ENCODE peak calls at places on chromosomes 4 and X, in four cellular contexts. One of them, this sample, is unnamed.

GRCh38 chr4:182212211-182212761 is 30.9 kb upstream of the TENM3 start:
- DNase-seq in prostate gland: no peak
- DNase-seq in HCT116: no peak
- DNase-seq in uterus: no peak
- DNase-seq in this sample: no peak

GRCh38 chr4:31620476-31620875 is 900.3 kb downstream of the PCDH7 start:
- DNase-seq in prostate gland: no peak
- DNase-seq in HCT116: no peak
- DNase-seq in uterus: no peak
- DNase-seq in this sample: no peak

GRCh38 chrX:74242484-74243138 is 61.4 kb upstream of the ZCCHC13 start:
- DNase-seq in prostate gland: peak
- DNase-seq in HCT116: no peak
- DNase-seq in uterus: no peak
- DNase-seq in this sample: no peak

GRCh38 chr4:141133146-141134006 is at the start of gene RNF150:
- DNase-seq in uterus: peak
- DNase-seq in HCT116: no peak
- DNase-seq in prostate gland: peak
- DNase-seq in this sample: peak

GRCh38 chr4:37473807-37474206 is 212.4 kb downstream of the RELL1 start:
- DNase-seq in uterus: no peak
- DNase-seq in prostate gland: no peak
- DNase-seq in HCT116: no peak
- DNase-seq in this sample: no peak

GRCh38 chrX:5113128-5113527 is 1115.5 kb downstream of the NLGN4X start:
- DNase-seq in uterus: no peak
- DNase-seq in prostate gland: no peak
- DNase-seq in HCT116: no peak
- DNase-seq in this sample: no peak

GRCh38 chr4:89674876-89675459 is 162.0 kb downstream of the SNCA start:
- DNase-seq in prostate gland: no peak
- DNase-seq in uterus: no peak
- DNase-seq in HCT116: no peak
- DNase-seq in this sample: no peak

GRCh38 chr4:140372607-140373327 is 679 bp upstream of the SCOC start:
- DNase-seq in uterus: no peak
- DNase-seq in HCT116: peak
- DNase-seq in prostate gland: peak
- DNase-seq in this sample: no peak

GRCh38 chr4:118865091-118865708 is 23.5 kb upstream of the SYNPO2 start:
- DNase-seq in prostate gland: peak
- DNase-seq in HCT116: peak
- DNase-seq in uterus: no peak
- DNase-seq in this sample: peak

GRCh38 chr4:121726642-121727268 is 30.0 kb upstream of the ANXA5 start:
- DNase-seq in uterus: no peak
- DNase-seq in prostate gland: peak
- DNase-seq in HCT116: peak
- DNase-seq in this sample: no peak

GRCh38 chr4:158229768-158230167 is 19.5 kb downstream of the TMEM144 start:
- DNase-seq in HCT116: no peak
- DNase-seq in uterus: no peak
- DNase-seq in prostate gland: no peak
- DNase-seq in this sample: no peak

GRCh38 chrX:75784689-75785491 is at the start of gene MAGEE2:
- DNase-seq in uterus: peak
- DNase-seq in HCT116: no peak
- DNase-seq in prostate gland: no peak
- DNase-seq in this sample: no peak

GRCh38 chr4:60013458-60013857 is 1186.7 kb upstream of the ADGRL3 start:
- DNase-seq in uterus: no peak
- DNase-seq in HCT116: no peak
- DNase-seq in prostate gland: no peak
- DNase-seq in this sample: no peak

GRCh38 chrX:109535578-109535977 is 1.1 kb upstream of the NXT2 start:
- DNase-seq in uterus: no peak
- DNase-seq in HCT116: no peak
- DNase-seq in prostate gland: no peak
- DNase-seq in this sample: no peak

GRCh38 chr4:147017081-147017480 is 71.4 kb upstream of the TTC29 start:
- DNase-seq in uterus: no peak
- DNase-seq in HCT116: no peak
- DNase-seq in prostate gland: no peak
- DNase-seq in this sample: no peak

GRCh38 chrX:129193357-129193756 is 329.9 kb downstream of the SMARCA1 start:
- DNase-seq in prostate gland: no peak
- DNase-seq in uterus: no peak
- DNase-seq in HCT116: no peak
- DNase-seq in this sample: no peak

GRCh38 chrX:51891821-51892551 is 1.4 kb upstream of the MAGED1 start:
- DNase-seq in uterus: peak
- DNase-seq in HCT116: no peak
- DNase-seq in prostate gland: no peak
- DNase-seq in this sample: no peak

GRCh38 chrX:2552621-2553297 is 52.0 kb upstream of the DHRSX start:
- DNase-seq in HCT116: no peak
- DNase-seq in prostate gland: no peak
- DNase-seq in uterus: no peak
- DNase-seq in this sample: no peak

GRCh38 chrX:69546417-69546816 is 42.3 kb downstream of the NALF2 start:
- DNase-seq in uterus: no peak
- DNase-seq in prostate gland: no peak
- DNase-seq in HCT116: no peak
- DNase-seq in this sample: no peak

GRCh38 chr4:16205298-16206164 is 20.7 kb downstream of the TAPT1 start:
- DNase-seq in uterus: no peak
- DNase-seq in HCT116: no peak
- DNase-seq in prostate gland: no peak
- DNase-seq in this sample: no peak

GRCh38 chr4:98284640-98285046 is 23.5 kb downstream of the RAP1GDS1 start:
- DNase-seq in uterus: no peak
- DNase-seq in prostate gland: no peak
- DNase-seq in HCT116: peak
- DNase-seq in this sample: no peak

GRCh38 chr4:168218663-168219062 is 99.9 kb downstream of the DDX60 start:
- DNase-seq in uterus: no peak
- DNase-seq in prostate gland: no peak
- DNase-seq in HCT116: no peak
- DNase-seq in this sample: no peak

GRCh38 chrX:13283512-13283911 is 36.3 kb downstream of the ATXN3L start:
- DNase-seq in prostate gland: no peak
- DNase-seq in uterus: no peak
- DNase-seq in HCT116: no peak
- DNase-seq in this sample: no peak

GRCh38 chr4:177005801-177006230 is 213.1 kb upstream of the VEGFC start:
- DNase-seq in uterus: no peak
- DNase-seq in prostate gland: no peak
- DNase-seq in HCT116: no peak
- DNase-seq in this sample: no peak

GRCh38 chrX:56727531-56727930 is 1.5 kb upstream of the NBDY start:
- DNase-seq in prostate gland: no peak
- DNase-seq in uterus: no peak
- DNase-seq in HCT116: no peak
- DNase-seq in this sample: no peak

GRCh38 chrX:56728752-56729151 is 291 bp upstream of the NBDY start:
- DNase-seq in uterus: no peak
- DNase-seq in prostate gland: peak
- DNase-seq in HCT116: no peak
- DNase-seq in this sample: no peak

GRCh38 chrX:56729152-56729557 is at the start of gene NBDY:
- DNase-seq in prostate gland: peak
- DNase-seq in HCT116: no peak
- DNase-seq in uterus: peak
- DNase-seq in this sample: peak

GRCh38 chrX:56728321-56728720 is 722 bp upstream of the NBDY start:
- DNase-seq in uterus: no peak
- DNase-seq in HCT116: no peak
- DNase-seq in prostate gland: no peak
- DNase-seq in this sample: no peak

GRCh38 chrX:56726609-56727008 is 2.4 kb upstream of the NBDY start:
- DNase-seq in prostate gland: peak
- DNase-seq in uterus: no peak
- DNase-seq in HCT116: no peak
- DNase-seq in this sample: peak
- TF ChIP-seq CTCF in prostate gland: no peak
- TF ChIP-seq CTCF in uterus: peak
- TF ChIP-seq CTCF in HCT116: peak
- TF ChIP-seq CTCF in this sample: no peak

GRCh38 chr4:78775278-78776030 is 696 bp upstream of the BMP2K start:
- DNase-seq in prostate gland: peak
- DNase-seq in HCT116: peak
- DNase-seq in uterus: peak
- DNase-seq in this sample: peak
- TF ChIP-seq POLR2A in prostate gland: no peak
- TF ChIP-seq POLR2A in HCT116: peak
- TF ChIP-seq POLR2A in uterus: peak
- TF ChIP-seq POLR2A in this sample: no peak

GRCh38 chr4:1577818-1578217 is 106.3 kb downstream of the FAM53A start:
- DNase-seq in prostate gland: no peak
- DNase-seq in uterus: no peak
- DNase-seq in HCT116: no peak
- DNase-seq in this sample: no peak
- H3K4me3 ChIP-seq in prostate gland: no peak
- H3K4me3 ChIP-seq in uterus: no peak
- H3K4me3 ChIP-seq in HCT116: no peak
- H3K4me3 ChIP-seq in this sample: no peak

DNA sequence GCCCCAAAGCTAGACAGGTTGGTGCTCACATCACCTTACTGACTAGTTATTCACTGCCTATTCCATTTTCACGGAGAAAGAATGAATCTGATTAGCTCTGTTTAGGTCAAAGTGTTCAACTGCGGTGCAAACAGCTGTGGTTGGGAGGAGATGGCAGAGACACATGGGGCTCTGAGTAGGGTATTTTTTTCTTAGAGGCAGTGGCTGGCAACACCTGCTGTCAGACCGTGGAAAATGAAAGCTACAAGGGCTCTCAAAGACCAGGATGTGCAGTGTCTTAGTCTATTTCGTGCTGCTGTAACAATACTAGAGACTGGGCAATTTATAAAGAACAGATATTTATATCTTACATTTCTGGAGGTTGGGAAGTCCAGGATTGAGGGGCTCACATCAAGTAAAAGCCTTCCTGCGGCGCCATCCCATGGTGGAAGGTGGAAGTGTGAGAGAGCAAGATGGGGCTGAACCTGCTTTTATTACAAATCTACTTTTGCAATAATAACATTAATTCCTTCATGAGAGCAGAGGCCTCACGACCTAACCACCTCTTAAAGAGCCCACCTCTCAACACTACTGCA is 10.6 kb downstream of the NYX start:
- DNase-seq in HCT116: no peak
- DNase-seq in prostate gland: no peak
- DNase-seq in uterus: no peak
- DNase-seq in this sample: peak
- TF ChIP-seq CTCF in HCT116: peak
- TF ChIP-seq CTCF in prostate gland: no peak
- TF ChIP-seq CTCF in uterus: no peak
- TF ChIP-seq CTCF in this sample: no peak

DNA sequence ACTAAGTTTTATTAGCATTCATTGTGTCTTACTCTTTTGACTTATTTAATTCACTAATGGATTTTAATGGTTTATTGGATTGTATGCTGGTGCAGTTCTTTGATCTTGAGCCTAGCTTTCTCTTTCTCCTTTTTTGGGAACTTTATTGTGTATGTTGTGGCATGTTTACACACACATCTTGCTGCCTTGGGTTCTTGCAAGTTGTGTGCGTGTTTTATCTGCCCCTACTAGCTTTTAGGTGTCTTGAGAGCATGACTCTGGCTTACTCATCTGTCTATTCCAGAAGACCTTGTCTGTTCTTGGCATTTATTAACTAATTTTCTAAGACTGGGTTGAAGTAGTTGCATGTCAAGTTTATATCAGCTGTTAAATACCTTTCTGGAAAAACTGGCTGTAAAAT is 2.7 kb downstream of the TMEM165 start:
- DNase-seq in HCT116: no peak
- DNase-seq in uterus: no peak
- DNase-seq in prostate gland: no peak
- DNase-seq in this sample: no peak
- TF ChIP-seq POLR2A in HCT116: no peak
- TF ChIP-seq POLR2A in uterus: no peak
- TF ChIP-seq POLR2A in prostate gland: peak
- TF ChIP-seq POLR2A in this sample: no peak